ENCODE peak calls at places on chromosome 16, in eight cellular contexts. One of them, this sample, is unnamed.

GRCh38 chr16:70779361-70779760 is 21.6 kb downstream of the VAC14 start:
- DNase-seq in Peyer's patch: no peak
- DNase-seq in esophagus squamous epithelium: no peak
- DNase-seq in ureter: no peak
- DNase-seq in Right ventricle myocardium superior: no peak
- DNase-seq in AG04450: no peak
- DNase-seq in stimulated activated CD4-positive, alpha-beta T cell treated with anti-CD3 and anti-CD28 coated beads, Interleukin-1b, Interleukin-23, amount 100 ng/mL, for 48 hours: no peak
- DNase-seq in Kasumi-1: no peak
- DNase-seq in this sample: no peak

GRCh38 chr16:24699151-24699723 is 30.2 kb upstream of the TNRC6A start:
- DNase-seq in Peyer's patch: no peak
- DNase-seq in esophagus squamous epithelium: no peak
- DNase-seq in ureter: no peak
- DNase-seq in Right ventricle myocardium superior: no peak
- DNase-seq in AG04450: no peak
- DNase-seq in stimulated activated CD4-positive, alpha-beta T cell treated with anti-CD3 and anti-CD28 coated beads, Interleukin-1b, Interleukin-23, amount 100 ng/mL, for 48 hours: no peak
- DNase-seq in Kasumi-1: no peak
- DNase-seq in this sample: no peak

GRCh38 chr16:22203091-22203490 is 3.0 kb upstream of the EEF2K start:
- DNase-seq in Peyer's patch: no peak
- DNase-seq in esophagus squamous epithelium: no peak
- DNase-seq in ureter: no peak
- DNase-seq in Right ventricle myocardium superior: no peak
- DNase-seq in AG04450: no peak
- DNase-seq in stimulated activated CD4-positive, alpha-beta T cell treated with anti-CD3 and anti-CD28 coated beads, Interleukin-1b, Interleukin-23, amount 100 ng/mL, for 48 hours: no peak
- DNase-seq in Kasumi-1: no peak
- DNase-seq in this sample: no peak

GRCh38 chr16:56325956-56326355 is 99.4 kb downstream of the AMFR start:
- DNase-seq in Peyer's patch: no peak
- DNase-seq in esophagus squamous epithelium: no peak
- DNase-seq in ureter: no peak
- DNase-seq in Right ventricle myocardium superior: no peak
- DNase-seq in AG04450: no peak
- DNase-seq in stimulated activated CD4-positive, alpha-beta T cell treated with anti-CD3 and anti-CD28 coated beads, Interleukin-1b, Interleukin-23, amount 100 ng/mL, for 48 hours: no peak
- DNase-seq in Kasumi-1: no peak
- DNase-seq in this sample: no peak

GRCh38 chr16:71347146-71347545 is 11.4 kb upstream of the CALB2 start:
- DNase-seq in Peyer's patch: no peak
- DNase-seq in esophagus squamous epithelium: no peak
- DNase-seq in ureter: no peak
- DNase-seq in Right ventricle myocardium superior: no peak
- DNase-seq in AG04450: no peak
- DNase-seq in stimulated activated CD4-positive, alpha-beta T cell treated with anti-CD3 and anti-CD28 coated beads, Interleukin-1b, Interleukin-23, amount 100 ng/mL, for 48 hours: no peak
- DNase-seq in Kasumi-1: no peak
- DNase-seq in this sample: peak

GRCh38 chr16:11394593-11394960 is 49.3 kb downstream of the RMI2 start:
- DNase-seq in Peyer's patch: no peak
- DNase-seq in esophagus squamous epithelium: no peak
- DNase-seq in ureter: no peak
- DNase-seq in Right ventricle myocardium superior: peak
- DNase-seq in AG04450: no peak
- DNase-seq in stimulated activated CD4-positive, alpha-beta T cell treated with anti-CD3 and anti-CD28 coated beads, Interleukin-1b, Interleukin-23, amount 100 ng/mL, for 48 hours: no peak
- DNase-seq in Kasumi-1: no peak
- DNase-seq in this sample: no peak

GRCh38 chr16:17544785-17545184 is 74.0 kb upstream of the XYLT1 start:
- DNase-seq in Peyer's patch: no peak
- DNase-seq in esophagus squamous epithelium: no peak
- DNase-seq in ureter: no peak
- DNase-seq in Right ventricle myocardium superior: no peak
- DNase-seq in AG04450: no peak
- DNase-seq in stimulated activated CD4-positive, alpha-beta T cell treated with anti-CD3 and anti-CD28 coated beads, Interleukin-1b, Interleukin-23, amount 100 ng/mL, for 48 hours: peak
- DNase-seq in Kasumi-1: no peak
- DNase-seq in this sample: no peak

GRCh38 chr16:85844786-85845185 is 45.3 kb downstream of the COX4I1 start:
- DNase-seq in Peyer's patch: no peak
- DNase-seq in esophagus squamous epithelium: no peak
- DNase-seq in ureter: no peak
- DNase-seq in Right ventricle myocardium superior: no peak
- DNase-seq in AG04450: no peak
- DNase-seq in stimulated activated CD4-positive, alpha-beta T cell treated with anti-CD3 and anti-CD28 coated beads, Interleukin-1b, Interleukin-23, amount 100 ng/mL, for 48 hours: no peak
- DNase-seq in Kasumi-1: peak
- DNase-seq in this sample: no peak

GRCh38 chr16:88533945-88534641 is 36.1 kb upstream of the ZC3H18 start:
- DNase-seq in Peyer's patch: peak
- DNase-seq in esophagus squamous epithelium: no peak
- DNase-seq in ureter: peak
- DNase-seq in Right ventricle myocardium superior: peak
- DNase-seq in AG04450: no peak
- DNase-seq in stimulated activated CD4-positive, alpha-beta T cell treated with anti-CD3 and anti-CD28 coated beads, Interleukin-1b, Interleukin-23, amount 100 ng/mL, for 48 hours: peak
- DNase-seq in Kasumi-1: no peak
- DNase-seq in this sample: no peak

GRCh38 chr16:77652399-77652798 is 69.9 kb upstream of the NUDT7 start:
- DNase-seq in Peyer's patch: no peak
- DNase-seq in esophagus squamous epithelium: no peak
- DNase-seq in ureter: no peak
- DNase-seq in Right ventricle myocardium superior: no peak
- DNase-seq in AG04450: no peak
- DNase-seq in stimulated activated CD4-positive, alpha-beta T cell treated with anti-CD3 and anti-CD28 coated beads, Interleukin-1b, Interleukin-23, amount 100 ng/mL, for 48 hours: no peak
- DNase-seq in Kasumi-1: no peak
- DNase-seq in this sample: no peak

GRCh38 chr16:23907457-23907902 is 71.7 kb downstream of the PRKCB start:
- DNase-seq in Peyer's patch: no peak
- DNase-seq in esophagus squamous epithelium: no peak
- DNase-seq in ureter: no peak
- DNase-seq in Right ventricle myocardium superior: no peak
- DNase-seq in AG04450: no peak
- DNase-seq in stimulated activated CD4-positive, alpha-beta T cell treated with anti-CD3 and anti-CD28 coated beads, Interleukin-1b, Interleukin-23, amount 100 ng/mL, for 48 hours: no peak
- DNase-seq in Kasumi-1: no peak
- DNase-seq in this sample: no peak

GRCh38 chr16:2770057-2770780 is 6.9 kb downstream of the ELOB start:
- DNase-seq in Peyer's patch: peak
- DNase-seq in esophagus squamous epithelium: no peak
- DNase-seq in ureter: no peak
- DNase-seq in Right ventricle myocardium superior: peak
- DNase-seq in AG04450: no peak
- DNase-seq in stimulated activated CD4-positive, alpha-beta T cell treated with anti-CD3 and anti-CD28 coated beads, Interleukin-1b, Interleukin-23, amount 100 ng/mL, for 48 hours: no peak
- DNase-seq in Kasumi-1: no peak
- DNase-seq in this sample: no peak

GRCh38 chr16:73067671-73068545 is 20.0 kb upstream of the ZFHX3 start:
- DNase-seq in Peyer's patch: no peak
- DNase-seq in esophagus squamous epithelium: no peak
- DNase-seq in ureter: no peak
- DNase-seq in Right ventricle myocardium superior: no peak
- DNase-seq in AG04450: no peak
- DNase-seq in stimulated activated CD4-positive, alpha-beta T cell treated with anti-CD3 and anti-CD28 coated beads, Interleukin-1b, Interleukin-23, amount 100 ng/mL, for 48 hours: no peak
- DNase-seq in Kasumi-1: no peak
- DNase-seq in this sample: no peak

GRCh38 chr16:80899804-80900592 is 95.6 kb upstream of the CDYL2 start:
- DNase-seq in Peyer's patch: peak
- DNase-seq in esophagus squamous epithelium: no peak
- DNase-seq in ureter: peak
- DNase-seq in Right ventricle myocardium superior: peak
- DNase-seq in AG04450: peak
- DNase-seq in stimulated activated CD4-positive, alpha-beta T cell treated with anti-CD3 and anti-CD28 coated beads, Interleukin-1b, Interleukin-23, amount 100 ng/mL, for 48 hours: no peak
- DNase-seq in Kasumi-1: no peak
- DNase-seq in this sample: peak

GRCh38 chr16:19909750-19910322 is 25.2 kb upstream of the GPRC5B start:
- DNase-seq in Peyer's patch: no peak
- DNase-seq in esophagus squamous epithelium: no peak
- DNase-seq in ureter: no peak
- DNase-seq in Right ventricle myocardium superior: no peak
- DNase-seq in AG04450: no peak
- DNase-seq in stimulated activated CD4-positive, alpha-beta T cell treated with anti-CD3 and anti-CD28 coated beads, Interleukin-1b, Interleukin-23, amount 100 ng/mL, for 48 hours: no peak
- DNase-seq in Kasumi-1: no peak
- DNase-seq in this sample: no peak

GRCh38 chr16:3909791-3910583 is 29.5 kb upstream of the CREBBP start:
- DNase-seq in Peyer's patch: no peak
- DNase-seq in esophagus squamous epithelium: no peak
- DNase-seq in ureter: no peak
- DNase-seq in Right ventricle myocardium superior: no peak
- DNase-seq in AG04450: no peak
- DNase-seq in stimulated activated CD4-positive, alpha-beta T cell treated with anti-CD3 and anti-CD28 coated beads, Interleukin-1b, Interleukin-23, amount 100 ng/mL, for 48 hours: no peak
- DNase-seq in Kasumi-1: no peak
- DNase-seq in this sample: no peak

GRCh38 chr16:85192736-85193493 is 80.6 kb upstream of the CIBAR2 start:
- DNase-seq in Peyer's patch: no peak
- DNase-seq in esophagus squamous epithelium: no peak
- DNase-seq in ureter: no peak
- DNase-seq in Right ventricle myocardium superior: peak
- DNase-seq in AG04450: peak
- DNase-seq in stimulated activated CD4-positive, alpha-beta T cell treated with anti-CD3 and anti-CD28 coated beads, Interleukin-1b, Interleukin-23, amount 100 ng/mL, for 48 hours: no peak
- DNase-seq in Kasumi-1: no peak
- DNase-seq in this sample: no peak

GRCh38 chr16:55478827-55479559 is at the start of gene MMP2:
- DNase-seq in Peyer's patch: no peak
- DNase-seq in esophagus squamous epithelium: no peak
- DNase-seq in ureter: peak
- DNase-seq in Right ventricle myocardium superior: peak
- DNase-seq in AG04450: no peak
- DNase-seq in stimulated activated CD4-positive, alpha-beta T cell treated with anti-CD3 and anti-CD28 coated beads, Interleukin-1b, Interleukin-23, amount 100 ng/mL, for 48 hours: no peak
- DNase-seq in Kasumi-1: peak
- DNase-seq in this sample: no peak

GRCh38 chr16:57536306-57537193 is at the start of gene CCDC102A:
- DNase-seq in Peyer's patch: no peak
- DNase-seq in esophagus squamous epithelium: no peak
- DNase-seq in ureter: no peak
- DNase-seq in Right ventricle myocardium superior: no peak
- DNase-seq in AG04450: no peak
- DNase-seq in stimulated activated CD4-positive, alpha-beta T cell treated with anti-CD3 and anti-CD28 coated beads, Interleukin-1b, Interleukin-23, amount 100 ng/mL, for 48 hours: peak
- DNase-seq in Kasumi-1: no peak
- DNase-seq in this sample: no peak

GRCh38 chr16:70614208-70614951 is 32.0 kb upstream of the IL34 start:
- DNase-seq in Peyer's patch: no peak
- DNase-seq in esophagus squamous epithelium: no peak
- DNase-seq in ureter: no peak
- DNase-seq in Right ventricle myocardium superior: no peak
- DNase-seq in AG04450: no peak
- DNase-seq in stimulated activated CD4-positive, alpha-beta T cell treated with anti-CD3 and anti-CD28 coated beads, Interleukin-1b, Interleukin-23, amount 100 ng/mL, for 48 hours: no peak
- DNase-seq in Kasumi-1: no peak
- DNase-seq in this sample: no peak

This sample was measured in left lobe of liver.